ENCODE peak calls at places on chromosome 17, in four cellular contexts. P, X, Z and M are unnamed samples. For H4K20me1, the result is how much of the 10 kb centered on the place peaks cover.

GRCh38 chr17:8611671-8612298 is 18.7 kb downstream of the MYH10 start:
- DNase-seq in X (no peak), P (peak), Z (no peak), M (no peak)

GRCh38 chr17:75228305-75228704 is 22.8 kb downstream of the NUP85 start:
- DNase-seq in Z (no peak), X (no peak), P (no peak), M (no peak)

GRCh38 chr17:8490256-8491023 is 54.8 kb downstream of the NDEL1 start:
- DNase-seq in P (no peak), Z (no peak), X (no peak), M (no peak)

GRCh38 chr17:77815127-77815905 is 143.2 kb upstream of the TNRC6C start:
- DNase-seq in Z (no peak), P (peak), X (no peak), M (no peak)

GRCh38 chr17:4485676-4486646 is 12.7 kb upstream of the SPNS2 start:
- DNase-seq in X (no peak), P (no peak), Z (no peak), M (peak)

GRCh38 chr17:51957746-51958145 is 200.8 kb downstream of the CA10 start:
- DNase-seq in X (no peak), Z (no peak), P (no peak), M (no peak)

GRCh38 chr17:77861981-77862645 is 96.4 kb upstream of the TNRC6C start:
- DNase-seq in P (no peak), X (no peak), Z (no peak), M (no peak)

GRCh38 chr17:34654276-34654675 is 74.9 kb downstream of the TMEM132E start:
- DNase-seq in Z (no peak), X (no peak), P (no peak), M (no peak)

GRCh38 chr17:17055286-17056166 is 13.3 kb downstream of the MPRIP start:
- DNase-seq in X (no peak), P (peak), Z (no peak), M (peak)
- H4K20me1 ChIP-seq in X (under half), P (under half), Z (under half), M (half or more)

DNA sequence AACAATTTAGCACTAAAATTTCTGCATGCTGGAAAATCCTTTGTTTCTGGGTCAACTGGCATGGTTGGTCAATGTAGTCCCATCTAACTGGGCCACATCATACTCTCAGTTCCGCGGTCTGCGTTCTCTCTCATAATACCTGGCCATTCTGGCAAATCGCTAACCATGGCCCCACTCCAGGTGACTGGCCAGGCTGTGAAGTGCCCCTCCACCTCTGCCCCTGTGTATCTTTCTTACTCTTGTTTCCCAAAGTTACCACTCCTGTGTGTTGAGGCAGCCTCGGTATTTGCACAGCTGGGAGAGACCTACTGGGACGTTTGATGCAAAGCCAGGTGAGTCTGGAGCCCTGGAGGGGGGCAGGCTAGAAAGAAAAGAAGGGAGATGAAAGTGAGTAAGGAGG is 2.0 kb upstream of the TMEM238L start:
- DNase-seq in Z (no peak), X (no peak), P (no peak), M (no peak)
- TF ChIP-seq EZH2 in Z (no peak), X (no peak), P (no peak), M (no peak)

GRCh38 chr17:19799796-19800195 is 51.7 kb upstream of the ALDH3A1 start:
- DNase-seq in X (no peak), P (no peak), Z (peak), M (no peak)

GRCh38 chr17:19805006-19805405 is 56.9 kb upstream of the ALDH3A1 start:
- DNase-seq in Z (no peak), X (no peak), P (no peak), M (no peak)

GRCh38 chr17:19796457-19796856 is 48.4 kb upstream of the ALDH3A1 start:
- DNase-seq in Z (no peak), X (no peak), P (no peak), M (no peak)

GRCh38 chr17:19800571-19800970 is 52.5 kb upstream of the ALDH3A1 start:
- DNase-seq in Z (no peak), P (peak), X (no peak), M (no peak)
- H4K20me1 ChIP-seq in Z (under half), P (under half), X (under half), M (under half)

GRCh38 chr17:6556121-6557039 is at the start of gene PITPNM3:
- DNase-seq in X (no peak), P (peak), Z (no peak), M (peak)

GRCh38 chr17:6557040-6557438 is 684 bp upstream of the PITPNM3 start:
- DNase-seq in P (no peak), X (no peak), Z (no peak), M (no peak)

GRCh38 chr17:6554336-6554735 is 2.0 kb downstream of the PITPNM3 start:
- DNase-seq in Z (no peak), P (no peak), X (no peak), M (no peak)

GRCh38 chr17:6555331-6556120 is 829 bp downstream of the PITPNM3 start:
- DNase-seq in Z (peak), X (no peak), P (peak), M (peak)

GRCh38 chr17:6554871-6555330 is 1.5 kb downstream of the PITPNM3 start:
- DNase-seq in P (no peak), Z (no peak), X (no peak), M (no peak)
- TF ChIP-seq EZH2 in P (no peak), Z (no peak), X (peak), M (no peak)